ENCODE peak calls at places on chromosome 14, in six cellular contexts. One of them, this sample, is unnamed. For H3K4me1, the result is how much of the 10 kb centered on the place peaks cover.

GRCh38 chr14:56339855-56340701 is 221.9 kb downstream of the PELI2 start:
- DNase-seq in HepG2: peak
- DNase-seq in GM12878: no peak
- DNase-seq in ovary: peak
- DNase-seq in thyroid gland: peak
- DNase-seq in tibial nerve: peak
- DNase-seq in this sample: peak

GRCh38 chr14:85131523-85131922 is 398.4 kb upstream of the FLRT2 start:
- DNase-seq in HepG2: no peak
- DNase-seq in GM12878: no peak
- DNase-seq in ovary: no peak
- DNase-seq in thyroid gland: peak
- DNase-seq in tibial nerve: no peak
- DNase-seq in this sample: no peak

GRCh38 chr14:74217672-74218448 is 21.4 kb upstream of the VSX2 start:
- DNase-seq in HepG2: peak
- DNase-seq in GM12878: no peak
- DNase-seq in ovary: peak
- DNase-seq in thyroid gland: peak
- DNase-seq in tibial nerve: peak
- DNase-seq in this sample: peak

GRCh38 chr14:61530896-61531295 is 164.4 kb upstream of the HIF1A start:
- DNase-seq in HepG2: no peak
- DNase-seq in GM12878: no peak
- DNase-seq in ovary: no peak
- DNase-seq in thyroid gland: no peak
- DNase-seq in tibial nerve: no peak
- DNase-seq in this sample: no peak

GRCh38 chr14:52048641-52049204 is 20.1 kb downstream of the NID2 start:
- DNase-seq in HepG2: no peak
- DNase-seq in GM12878: no peak
- DNase-seq in ovary: no peak
- DNase-seq in thyroid gland: peak
- DNase-seq in tibial nerve: peak
- DNase-seq in this sample: no peak

GRCh38 chr14:59306775-59307174 is 118.3 kb downstream of the DAAM1 start:
- DNase-seq in HepG2: no peak
- DNase-seq in GM12878: no peak
- DNase-seq in ovary: no peak
- DNase-seq in thyroid gland: no peak
- DNase-seq in tibial nerve: no peak
- DNase-seq in this sample: no peak

GRCh38 chr14:36556811-36557433 is 25.5 kb downstream of the NKX2-8 start:
- DNase-seq in HepG2: peak
- DNase-seq in GM12878: no peak
- DNase-seq in ovary: no peak
- DNase-seq in thyroid gland: peak
- DNase-seq in tibial nerve: peak
- DNase-seq in this sample: no peak

GRCh38 chr14:56474419-56475022 is 105.1 kb upstream of the TMEM260 start:
- DNase-seq in HepG2: peak
- DNase-seq in GM12878: no peak
- DNase-seq in ovary: no peak
- DNase-seq in thyroid gland: no peak
- DNase-seq in tibial nerve: peak
- DNase-seq in this sample: no peak

GRCh38 chr14:73809386-73809785 is 42.2 kb upstream of the PTGR2 start:
- DNase-seq in HepG2: no peak
- DNase-seq in GM12878: no peak
- DNase-seq in ovary: no peak
- DNase-seq in thyroid gland: no peak
- DNase-seq in tibial nerve: no peak
- DNase-seq in this sample: no peak

GRCh38 chr14:99730876-99731351 is 46.8 kb downstream of the CYP46A1 start:
- DNase-seq in HepG2: no peak
- DNase-seq in GM12878: no peak
- DNase-seq in ovary: peak
- DNase-seq in thyroid gland: peak
- DNase-seq in tibial nerve: no peak
- DNase-seq in this sample: no peak

GRCh38 chr14:63283501-63284248 is 35.1 kb downstream of the GPHB5 start:
- DNase-seq in HepG2: no peak
- DNase-seq in GM12878: no peak
- DNase-seq in ovary: no peak
- DNase-seq in thyroid gland: no peak
- DNase-seq in tibial nerve: no peak
- DNase-seq in this sample: no peak

GRCh38 chr14:87975636-87976035 is 17.3 kb downstream of the GALC start:
- DNase-seq in HepG2: no peak
- DNase-seq in GM12878: no peak
- DNase-seq in ovary: no peak
- DNase-seq in thyroid gland: no peak
- DNase-seq in tibial nerve: no peak
- DNase-seq in this sample: no peak

GRCh38 chr14:73471582-73472181 is 13.3 kb upstream of the NUMB start:
- DNase-seq in HepG2: no peak
- DNase-seq in GM12878: no peak
- DNase-seq in ovary: no peak
- DNase-seq in thyroid gland: no peak
- DNase-seq in tibial nerve: no peak
- DNase-seq in this sample: no peak

DNA sequence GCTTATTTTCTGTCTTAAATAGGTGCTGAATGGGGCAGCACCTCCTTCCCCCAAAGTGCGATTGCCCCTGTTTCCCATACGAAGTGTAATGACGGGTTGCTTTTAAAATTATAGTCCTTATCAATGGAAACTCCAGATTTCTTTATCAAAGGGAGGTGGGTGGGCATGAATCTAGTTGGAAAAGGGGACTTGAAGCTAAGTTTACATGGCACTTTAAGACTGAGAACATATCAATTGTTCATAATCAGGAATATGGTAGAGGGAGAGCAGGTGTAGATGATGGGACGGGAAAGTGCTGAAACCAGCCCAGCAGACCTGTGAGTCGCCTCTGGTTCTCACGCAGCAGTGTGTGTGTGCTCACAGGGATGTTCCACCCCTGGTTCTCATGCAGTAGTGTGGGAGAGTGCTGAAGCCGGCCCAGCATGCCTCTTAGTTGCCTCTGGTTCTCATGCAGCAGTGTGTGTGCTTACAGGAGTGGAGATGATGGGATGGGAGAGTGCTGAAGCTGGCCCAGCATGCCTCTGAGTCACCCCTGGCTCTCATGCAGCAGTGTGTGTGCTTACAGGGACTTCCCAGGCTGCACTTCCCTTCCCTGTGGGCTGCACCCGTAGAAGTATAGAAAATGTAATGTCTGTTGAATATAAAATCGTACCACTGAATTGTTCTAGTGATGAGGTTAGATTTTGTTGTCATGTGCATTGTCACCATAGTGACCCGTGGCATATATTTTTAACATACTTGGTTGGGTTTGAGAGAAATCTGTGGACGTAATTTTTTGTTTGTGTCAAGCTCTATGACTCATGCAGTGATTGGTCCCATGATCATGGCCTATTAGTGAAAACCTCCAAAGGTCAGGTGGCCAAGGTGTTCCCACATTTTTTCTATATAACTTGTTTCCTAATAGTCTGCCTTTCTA is 51.6 kb downstream of the GPATCH2L start:
- DNase-seq in HepG2: no peak
- DNase-seq in GM12878: peak
- DNase-seq in ovary: peak
- DNase-seq in thyroid gland: no peak
- DNase-seq in tibial nerve: no peak
- DNase-seq in this sample: no peak
- TF ChIP-seq POLR2A in HepG2: no peak
- TF ChIP-seq POLR2A in GM12878: peak
- TF ChIP-seq POLR2A in ovary: no peak
- TF ChIP-seq POLR2A in thyroid gland: no peak
- TF ChIP-seq POLR2A in tibial nerve: no peak
- TF ChIP-seq POLR2A in this sample: no peak

GRCh38 chr14:50929506-50929905 is 14.8 kb downstream of the PYGL start:
- DNase-seq in HepG2: no peak
- DNase-seq in GM12878: no peak
- DNase-seq in ovary: no peak
- DNase-seq in thyroid gland: no peak
- DNase-seq in tibial nerve: no peak
- DNase-seq in this sample: no peak
- H3K4me1 ChIP-seq in HepG2: under half
- H3K4me1 ChIP-seq in GM12878: under half
- H3K4me1 ChIP-seq in ovary: under half
- H3K4me1 ChIP-seq in thyroid gland: under half
- H3K4me1 ChIP-seq in tibial nerve: under half
- H3K4me1 ChIP-seq in this sample: under half

DNA sequence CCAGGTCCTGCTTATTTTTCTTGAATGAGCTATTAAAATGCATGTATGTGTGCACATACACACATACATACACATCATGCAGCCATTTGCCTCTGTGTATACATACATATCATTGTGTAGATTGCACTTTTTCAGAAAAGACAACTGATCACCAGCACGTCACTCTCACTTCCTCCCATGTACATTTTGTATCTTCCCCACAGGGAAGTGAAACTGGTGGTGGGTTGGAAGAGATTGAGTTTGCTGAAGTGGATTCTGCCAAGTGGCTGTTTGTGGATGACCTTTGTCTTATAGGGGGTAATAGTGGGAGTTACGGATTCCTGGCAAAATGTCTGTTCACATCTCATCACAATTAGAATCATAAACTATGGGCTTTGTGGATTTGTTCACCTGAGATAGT is 448.6 kb downstream of the RAD51B start:
- DNase-seq in HepG2: no peak
- DNase-seq in GM12878: peak
- DNase-seq in ovary: no peak
- DNase-seq in thyroid gland: no peak
- DNase-seq in tibial nerve: no peak
- DNase-seq in this sample: peak
- H3K27ac ChIP-seq in HepG2: no peak
- H3K27ac ChIP-seq in GM12878: peak
- H3K27ac ChIP-seq in ovary: no peak
- H3K27ac ChIP-seq in thyroid gland: no peak
- H3K27ac ChIP-seq in tibial nerve: no peak
- H3K27ac ChIP-seq in this sample: peak

GRCh38 chr14:31000629-31001338 is 24.7 kb upstream of the AP4S1 start:
- DNase-seq in HepG2: no peak
- DNase-seq in GM12878: no peak
- DNase-seq in ovary: no peak
- DNase-seq in thyroid gland: no peak
- DNase-seq in tibial nerve: no peak
- DNase-seq in this sample: no peak

GRCh38 chr14:30996892-30997659 is 28.4 kb upstream of the AP4S1 start:
- DNase-seq in HepG2: no peak
- DNase-seq in GM12878: no peak
- DNase-seq in ovary: no peak
- DNase-seq in thyroid gland: no peak
- DNase-seq in tibial nerve: no peak
- DNase-seq in this sample: no peak

GRCh38 chr14:31001339-31001658 is 24.1 kb upstream of the AP4S1 start:
- DNase-seq in HepG2: no peak
- DNase-seq in GM12878: no peak
- DNase-seq in ovary: no peak
- DNase-seq in thyroid gland: no peak
- DNase-seq in tibial nerve: no peak
- DNase-seq in this sample: no peak

GRCh38 chr14:30998100-30998706 is 27.2 kb upstream of the AP4S1 start:
- DNase-seq in HepG2: no peak
- DNase-seq in GM12878: no peak
- DNase-seq in ovary: no peak
- DNase-seq in thyroid gland: no peak
- DNase-seq in tibial nerve: no peak
- DNase-seq in this sample: no peak

DNA sequence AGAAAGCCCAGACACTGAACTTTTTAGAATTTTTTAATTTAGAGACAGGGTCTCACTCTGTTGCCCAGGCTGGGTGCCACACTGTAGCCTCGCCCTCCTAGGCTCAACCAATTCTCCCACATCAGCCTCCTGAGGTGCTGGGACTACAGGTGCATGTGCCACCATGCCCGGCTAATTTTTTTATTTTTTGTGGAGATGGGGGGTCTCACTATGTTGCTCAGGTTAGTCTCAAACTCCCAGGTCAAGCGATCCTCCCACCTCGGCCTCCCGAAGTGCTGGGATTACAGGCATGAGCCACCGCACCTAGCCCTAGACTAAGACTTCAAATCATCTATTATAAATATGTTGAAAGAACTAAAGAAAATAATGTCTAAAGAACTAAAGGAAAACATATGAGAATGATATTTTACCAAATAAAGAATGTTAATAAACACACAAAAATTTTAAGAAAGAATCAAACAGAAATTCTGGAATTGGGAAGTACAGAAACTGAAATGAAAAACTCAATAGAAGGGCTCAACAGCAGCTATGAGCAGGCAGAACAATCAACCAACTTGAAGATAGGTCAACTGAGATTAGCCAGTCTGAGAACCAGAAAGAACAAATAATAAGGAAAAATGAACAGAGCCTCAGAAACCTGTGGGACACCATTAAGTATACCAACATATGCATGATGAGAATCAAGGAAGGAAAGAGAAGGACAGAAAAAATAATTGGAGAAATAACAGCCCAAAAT is 26.2 kb upstream of the AP4S1 start:
- DNase-seq in HepG2: no peak
- DNase-seq in GM12878: no peak
- DNase-seq in ovary: no peak
- DNase-seq in thyroid gland: no peak
- DNase-seq in tibial nerve: no peak
- DNase-seq in this sample: no peak
- TF ChIP-seq POLR2A in HepG2: no peak
- TF ChIP-seq POLR2A in GM12878: no peak
- TF ChIP-seq POLR2A in ovary: no peak
- TF ChIP-seq POLR2A in thyroid gland: no peak
- TF ChIP-seq POLR2A in tibial nerve: no peak
- TF ChIP-seq POLR2A in this sample: no peak

GRCh38 chr14:70004791-70005190 is 125.6 kb downstream of the SMOC1 start:
- DNase-seq in HepG2: no peak
- DNase-seq in GM12878: no peak
- DNase-seq in ovary: no peak
- DNase-seq in thyroid gland: no peak
- DNase-seq in tibial nerve: no peak
- DNase-seq in this sample: no peak
- H3K4me1 ChIP-seq in HepG2: half or more
- H3K4me1 ChIP-seq in GM12878: under half
- H3K4me1 ChIP-seq in ovary: under half
- H3K4me1 ChIP-seq in thyroid gland: under half
- H3K4me1 ChIP-seq in tibial nerve: under half
- H3K4me1 ChIP-seq in this sample: under half

DNA sequence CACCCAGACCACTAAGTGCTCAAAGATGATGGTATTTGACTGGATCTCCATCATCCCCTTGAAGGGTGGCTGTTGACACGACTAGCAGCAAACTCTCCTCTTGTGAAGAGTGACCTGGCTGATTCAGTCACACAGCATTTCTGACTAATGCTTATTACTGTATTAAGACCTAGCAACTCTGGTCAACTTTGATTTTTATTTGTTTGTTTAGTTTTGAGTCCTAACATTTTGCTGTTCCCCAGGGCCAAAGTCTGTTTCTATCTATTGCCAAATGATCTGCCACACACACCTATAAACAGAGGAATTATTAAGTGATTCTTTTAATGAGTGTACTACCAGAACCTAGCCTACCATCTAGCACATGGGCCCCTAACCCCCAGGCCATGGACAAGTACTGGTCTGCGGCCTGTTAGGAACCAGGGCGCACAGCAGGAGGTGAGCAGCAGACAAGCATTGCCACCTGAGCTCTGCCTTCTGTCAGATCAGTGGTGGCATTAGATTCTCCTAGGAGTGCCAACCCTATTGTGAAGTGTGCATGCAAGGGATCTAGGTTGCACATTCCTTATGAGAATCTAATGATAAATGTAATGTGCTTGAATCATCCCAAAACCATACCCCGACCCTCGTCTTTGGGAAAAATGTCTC is 120.0 kb downstream of the RPS6KA5 start:
- DNase-seq in HepG2: no peak
- DNase-seq in GM12878: no peak
- DNase-seq in ovary: no peak
- DNase-seq in thyroid gland: no peak
- DNase-seq in tibial nerve: no peak
- DNase-seq in this sample: no peak
- H3K27ac ChIP-seq in HepG2: no peak
- H3K27ac ChIP-seq in GM12878: no peak
- H3K27ac ChIP-seq in ovary: no peak
- H3K27ac ChIP-seq in thyroid gland: no peak
- H3K27ac ChIP-seq in tibial nerve: no peak
- H3K27ac ChIP-seq in this sample: no peak

This sample was measured in Peyer's patch.